ENCODE peak calls at places on chromosomes 5 and 9, in ten cellular contexts. One of them, this sample, is unnamed.

GRCh38 chr9:93520523-93520922 is 55.9 kb upstream of the PHF2 start:
- DNase-seq in GM23338: no peak
- DNase-seq in HepG2: peak; percentile 3
- DNase-seq in heart right ventricle: no peak
- DNase-seq in lung: no peak
- DNase-seq in uterus: no peak
- DNase-seq in body of pancreas: no peak
- DNase-seq in heart left ventricle: no peak
- DNase-seq in IMR-90: no peak
- DNase-seq in A549: peak; percentile 22
- DNase-seq in this sample: no peak

GRCh38 chr5:54455413-54456157 is at the start of gene HSPB3:
- DNase-seq in lung: no peak
- DNase-seq in uterus: peak; percentile 54
- DNase-seq in GM23338: no peak
- DNase-seq in IMR-90: peak; percentile 45
- DNase-seq in body of pancreas: no peak
- DNase-seq in A549: no peak
- DNase-seq in HepG2: no peak
- DNase-seq in heart right ventricle: peak; percentile 34
- DNase-seq in heart left ventricle: peak; percentile 62
- DNase-seq in this sample: no peak

GRCh38 chr9:119788876-119789275 is 419.6 kb upstream of the BRINP1 start:
- DNase-seq in heart right ventricle: no peak
- DNase-seq in IMR-90: no peak
- DNase-seq in A549: no peak
- DNase-seq in HepG2: no peak
- DNase-seq in heart left ventricle: no peak
- DNase-seq in body of pancreas: no peak
- DNase-seq in GM23338: no peak
- DNase-seq in uterus: no peak
- DNase-seq in lung: no peak
- DNase-seq in this sample: no peak

GRCh38 chr9:130995399-130995941 is 13.5 kb upstream of the LAMC3 start:
- DNase-seq in lung: no peak
- DNase-seq in heart left ventricle: peak; percentile 46
- DNase-seq in HepG2: no peak
- DNase-seq in IMR-90: peak; percentile 56
- DNase-seq in heart right ventricle: no peak
- DNase-seq in GM23338: peak; percentile 40
- DNase-seq in A549: peak; percentile 63
- DNase-seq in uterus: no peak
- DNase-seq in body of pancreas: no peak
- DNase-seq in this sample: no peak

GRCh38 chr5:126271141-126271540 is 152.1 kb upstream of the GRAMD2B start:
- DNase-seq in heart right ventricle: no peak
- DNase-seq in uterus: no peak
- DNase-seq in heart left ventricle: no peak
- DNase-seq in HepG2: no peak
- DNase-seq in GM23338: no peak
- DNase-seq in lung: no peak
- DNase-seq in IMR-90: no peak
- DNase-seq in A549: no peak
- DNase-seq in body of pancreas: no peak
- DNase-seq in this sample: no peak

GRCh38 chr5:5570646-5571045 is 148.2 kb downstream of the ICE1 start:
- DNase-seq in heart right ventricle: no peak
- DNase-seq in IMR-90: no peak
- DNase-seq in HepG2: no peak
- DNase-seq in GM23338: no peak
- DNase-seq in body of pancreas: no peak
- DNase-seq in uterus: no peak
- DNase-seq in A549: no peak
- DNase-seq in heart left ventricle: no peak
- DNase-seq in lung: no peak
- DNase-seq in this sample: no peak

GRCh38 chr5:18961234-18961633 is 1026.8 kb downstream of the CDH18 start:
- DNase-seq in HepG2: no peak
- DNase-seq in body of pancreas: no peak
- DNase-seq in heart left ventricle: no peak
- DNase-seq in GM23338: no peak
- DNase-seq in heart right ventricle: no peak
- DNase-seq in A549: no peak
- DNase-seq in uterus: no peak
- DNase-seq in lung: no peak
- DNase-seq in IMR-90: no peak
- DNase-seq in this sample: no peak

GRCh38 chr5:176161431-176161830 is 76.8 kb upstream of the SIMC1 start:
- DNase-seq in lung: no peak
- DNase-seq in IMR-90: no peak
- DNase-seq in GM23338: no peak
- DNase-seq in heart right ventricle: no peak
- DNase-seq in HepG2: no peak
- DNase-seq in body of pancreas: no peak
- DNase-seq in heart left ventricle: no peak
- DNase-seq in uterus: no peak
- DNase-seq in A549: no peak
- DNase-seq in this sample: peak; percentile 45

GRCh38 chr5:149128023-149128875 is 13.0 kb upstream of the ABLIM3 start:
- DNase-seq in A549: peak; percentile 30
- DNase-seq in HepG2: no peak
- DNase-seq in uterus: no peak
- DNase-seq in GM23338: peak; percentile 77
- DNase-seq in lung: no peak
- DNase-seq in body of pancreas: no peak
- DNase-seq in IMR-90: peak; percentile 41
- DNase-seq in heart right ventricle: peak; percentile 35
- DNase-seq in heart left ventricle: no peak
- DNase-seq in this sample: no peak

GRCh38 chr9:70120834-70121510 is 77.3 kb downstream of the MAMDC2 start:
- DNase-seq in uterus: peak; percentile 56
- DNase-seq in heart left ventricle: no peak
- DNase-seq in A549: peak; percentile 52
- DNase-seq in lung: peak; percentile 36
- DNase-seq in HepG2: no peak
- DNase-seq in heart right ventricle: peak; percentile 66
- DNase-seq in GM23338: no peak
- DNase-seq in body of pancreas: no peak
- DNase-seq in IMR-90: peak; percentile 97
- DNase-seq in this sample: peak; percentile 94
- TF ChIP-seq CTCF in uterus: no peak
- TF ChIP-seq CTCF in heart left ventricle: peak; percentile 11
- TF ChIP-seq CTCF in A549: peak; percentile 4
- TF ChIP-seq CTCF in lung: no peak
- TF ChIP-seq CTCF in HepG2: peak; percentile 34
- TF ChIP-seq CTCF in heart right ventricle: no peak
- TF ChIP-seq CTCF in GM23338: no peak
- TF ChIP-seq CTCF in body of pancreas: no peak
- TF ChIP-seq CTCF in IMR-90: peak; percentile 47
- TF ChIP-seq CTCF in this sample: peak; percentile 34

GRCh38 chr5:1185652-1186350 is 15.6 kb upstream of the SLC6A19 start:
- DNase-seq in A549: no peak
- DNase-seq in body of pancreas: peak; percentile 75
- DNase-seq in uterus: no peak
- DNase-seq in IMR-90: no peak
- DNase-seq in heart right ventricle: no peak
- DNase-seq in GM23338: no peak
- DNase-seq in lung: no peak
- DNase-seq in heart left ventricle: no peak
- DNase-seq in HepG2: peak; percentile 84
- DNase-seq in this sample: no peak
- H3K4me1 ChIP-seq in A549: no peaks in the 10 kb centered on the region
- H3K4me1 ChIP-seq in body of pancreas: peaks cover 82% of the 10 kb centered on the region
- H3K4me1 ChIP-seq in uterus: no peaks in the 10 kb centered on the region
- H3K4me1 ChIP-seq in IMR-90: no peaks in the 10 kb centered on the region
- H3K4me1 ChIP-seq in heart right ventricle: no peaks in the 10 kb centered on the region
- H3K4me1 ChIP-seq in GM23338: no peaks in the 10 kb centered on the region
- H3K4me1 ChIP-seq in lung: no peaks in the 10 kb centered on the region
- H3K4me1 ChIP-seq in heart left ventricle: no peaks in the 10 kb centered on the region
- H3K4me1 ChIP-seq in HepG2: peaks cover 90% of the 10 kb centered on the region
- H3K4me1 ChIP-seq in this sample: peaks cover 14% of the 10 kb centered on the region

GRCh38 chr5:31630931-31631330 is 8.0 kb upstream of the PDZD2 start:
- DNase-seq in heart left ventricle: peak; percentile 83
- DNase-seq in uterus: no peak
- DNase-seq in HepG2: no peak
- DNase-seq in body of pancreas: no peak
- DNase-seq in lung: no peak
- DNase-seq in heart right ventricle: peak; percentile 71
- DNase-seq in IMR-90: no peak
- DNase-seq in GM23338: no peak
- DNase-seq in A549: no peak
- DNase-seq in this sample: no peak
- H3K4me3 ChIP-seq in heart left ventricle: no peak overlapping the region
- H3K4me3 ChIP-seq in uterus: no peak overlapping the region
- H3K4me3 ChIP-seq in HepG2: no peak overlapping the region
- H3K4me3 ChIP-seq in body of pancreas: no peak overlapping the region
- H3K4me3 ChIP-seq in lung: no peak overlapping the region
- H3K4me3 ChIP-seq in heart right ventricle: no peak overlapping the region
- H3K4me3 ChIP-seq in IMR-90: no peak overlapping the region
- H3K4me3 ChIP-seq in GM23338: no peak overlapping the region
- H3K4me3 ChIP-seq in A549: no peak overlapping the region
- H3K4me3 ChIP-seq in this sample: no peak overlapping the region

GRCh38 chr5:112238473-112238872 is 180.6 kb downstream of the EPB41L4A start:
- DNase-seq in lung: no peak
- DNase-seq in body of pancreas: no peak
- DNase-seq in HepG2: no peak
- DNase-seq in A549: peak; percentile 23
- DNase-seq in IMR-90: no peak
- DNase-seq in heart right ventricle: no peak
- DNase-seq in GM23338: no peak
- DNase-seq in uterus: no peak
- DNase-seq in heart left ventricle: no peak
- DNase-seq in this sample: no peak
- TF ChIP-seq CTCF in lung: no peak
- TF ChIP-seq CTCF in body of pancreas: no peak
- TF ChIP-seq CTCF in HepG2: peak; percentile 21
- TF ChIP-seq CTCF in A549: no peak
- TF ChIP-seq CTCF in IMR-90: no peak
- TF ChIP-seq CTCF in heart right ventricle: peak; percentile 16
- TF ChIP-seq CTCF in GM23338: no peak
- TF ChIP-seq CTCF in uterus: no peak
- TF ChIP-seq CTCF in heart left ventricle: no peak
- TF ChIP-seq CTCF in this sample: no peak

This sample was measured in esophagus muscularis mucosa.